ENCODE peak calls at places on chromosomes 3 and 15, in nine cellular contexts. Z, U, P, V, D, R, G, H and X are unnamed samples.

GRCh38 chr15:50183112-50183794 is 1.3 kb downstream of the SLC27A2 start:
- DNase-seq in Z (no peak), U (no peak), P (peak), V (no peak), D (no peak), R (no peak), G (no peak), H (no peak), X (no peak)

GRCh38 chr3:2923390-2923789 is 186.8 kb downstream of the IL5RA start:
- DNase-seq in Z (no peak), U (no peak), P (no peak), V (no peak), D (no peak), R (peak), G (no peak), H (no peak), X (peak)

GRCh38 chr3:18988619-18989229 is 159.6 kb upstream of the KCNH8 start:
- DNase-seq in Z (peak), U (peak), P (no peak), V (no peak), D (no peak), R (peak), G (no peak), H (peak), X (peak)

GRCh38 chr15:81930582-81931369 is 115.0 kb downstream of the MEX3B start:
- DNase-seq in Z (no peak), U (no peak), P (no peak), V (no peak), D (no peak), R (no peak), G (no peak), H (no peak), X (no peak)

GRCh38 chr15:89768071-89768500 is 8.0 kb upstream of the MESP2 start:
- DNase-seq in Z (no peak), U (no peak), P (no peak), V (peak), D (no peak), R (no peak), G (no peak), H (peak), X (no peak)

GRCh38 chr3:40044487-40044886 is 235.1 kb downstream of the MYRIP start:
- DNase-seq in Z (peak), U (no peak), P (no peak), V (no peak), D (no peak), R (peak), G (no peak), H (peak), X (peak)

GRCh38 chr15:34362047-34362773 is 4.8 kb downstream of the LPCAT4 start:
- DNase-seq in Z (no peak), U (no peak), P (no peak), V (no peak), D (no peak), R (no peak), G (no peak), H (no peak), X (no peak)

GRCh38 chr15:64915518-64916227 is 4.0 kb downstream of the ANKDD1A start:
- DNase-seq in Z (no peak), U (no peak), P (no peak), V (no peak), D (no peak), R (no peak), G (no peak), H (no peak), X (no peak)

GRCh38 chr3:139846729-139847128 is 88.3 kb upstream of the CLSTN2 start:
- DNase-seq in Z (no peak), U (no peak), P (no peak), V (no peak), D (no peak), R (no peak), G (no peak), H (no peak), X (no peak)

GRCh38 chr15:25394893-25395292 is 43.9 kb downstream of the UBE3A start:
- DNase-seq in Z (no peak), U (no peak), P (no peak), V (no peak), D (no peak), R (no peak), G (no peak), H (no peak), X (no peak)

GRCh38 chr3:179333084-179333483 is 10.3 kb downstream of the ZNF639 start:
- DNase-seq in Z (no peak), U (no peak), P (no peak), V (no peak), D (no peak), R (no peak), G (no peak), H (no peak), X (no peak)

GRCh38 chr15:25051399-25052154 is 96.8 kb downstream of the SNRPN start:
- DNase-seq in Z (no peak), U (no peak), P (no peak), V (peak), D (no peak), R (no peak), G (no peak), H (no peak), X (no peak)

GRCh38 chr15:82298520-82298919 is 35.9 kb downstream of the SAXO2 start:
- DNase-seq in Z (peak), U (no peak), P (no peak), V (no peak), D (no peak), R (no peak), G (no peak), H (no peak), X (no peak)

GRCh38 chr15:73284073-73284472 is 84.7 kb downstream of the HCN4 start:
- DNase-seq in Z (peak), U (no peak), P (no peak), V (no peak), D (no peak), R (no peak), G (no peak), H (peak), X (peak)

GRCh38 chr3:11718582-11719405 is 75.1 kb upstream of the VGLL4 start:
- DNase-seq in Z (peak), U (peak), P (peak), V (peak), D (peak), R (no peak), G (peak), H (peak), X (peak)

DNA sequence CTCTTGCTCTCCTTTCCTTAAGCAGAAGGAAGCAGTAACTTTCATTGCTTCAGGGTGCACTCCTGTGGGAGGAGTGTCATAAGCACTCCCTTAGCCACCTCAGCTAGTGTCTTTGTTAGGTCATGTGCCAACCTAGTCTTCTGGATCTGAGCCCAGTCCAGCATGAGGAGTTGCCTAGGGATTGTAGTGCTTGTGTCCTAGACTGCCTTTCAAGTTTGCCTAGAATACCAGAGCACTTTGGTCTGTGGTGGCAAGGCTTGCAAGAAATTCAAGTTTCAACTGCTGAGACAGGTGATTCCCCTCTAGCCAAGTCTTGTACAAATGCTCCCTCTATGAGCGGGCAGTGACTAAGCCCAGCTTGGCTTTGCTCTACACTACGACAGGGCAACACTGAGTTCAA is 633.6 kb downstream of the ZNF385D start:
- DNase-seq in Z (peak), U (no peak), P (no peak), V (no peak), D (no peak), R (no peak), G (no peak), H (no peak), X (peak)
- TF ChIP-seq CTCF in Z (no peak), U (no peak), P (no peak), V (no peak), D (no peak), R (no peak), G (no peak), H (no peak), X (no peak)

DNA sequence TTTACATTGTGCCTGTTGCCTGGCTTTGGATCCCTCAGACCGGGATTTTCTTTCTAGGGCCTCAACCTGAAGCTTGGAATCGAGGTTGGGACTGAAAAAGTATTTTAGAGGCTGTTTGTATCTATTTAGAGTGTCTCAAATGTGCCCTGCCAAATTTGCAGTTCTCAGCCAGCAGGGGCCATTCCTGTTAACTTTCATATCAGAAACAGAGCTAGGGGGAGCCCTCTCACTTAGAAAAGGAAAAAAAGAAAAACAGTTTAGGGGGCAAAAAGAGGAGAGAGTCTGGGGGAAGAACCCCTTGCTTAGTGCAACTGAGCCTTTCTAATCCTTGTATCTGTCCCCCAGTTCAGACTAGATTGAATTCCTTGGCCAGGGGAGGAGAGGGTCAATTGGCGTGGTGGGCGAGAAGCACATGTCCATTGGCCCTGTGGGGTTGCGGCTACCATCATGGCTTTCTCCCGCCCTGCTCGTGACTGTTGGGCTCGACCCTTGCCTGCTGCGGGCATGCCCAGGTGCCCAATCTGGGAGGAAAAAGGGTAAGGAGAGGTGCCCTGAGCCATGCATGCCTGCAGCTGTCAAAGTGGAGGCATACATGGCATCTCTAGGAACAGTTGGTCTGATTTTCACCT is 101.6 kb downstream of the CFAP44 start:
- DNase-seq in Z (no peak), U (no peak), P (no peak), V (no peak), D (no peak), R (no peak), G (no peak), H (no peak), X (no peak)
- TF ChIP-seq CTCF in Z (no peak), U (no peak), P (no peak), V (no peak), D (no peak), R (peak), G (no peak), H (peak), X (no peak)

GRCh38 chr15:40785158-40785557 is 15.4 kb downstream of the C15orf62 start:
- DNase-seq in Z (no peak), U (no peak), P (no peak), V (no peak), D (no peak), R (no peak), G (no peak), H (no peak), X (peak)
- TF ChIP-seq CTCF in Z (no peak), U (no peak), P (no peak), V (no peak), D (no peak), R (no peak), G (no peak), H (peak), X (no peak)

GRCh38 chr3:194964809-194965208 is 279.1 kb downstream of the FAM43A start:
- DNase-seq in Z (no peak), U (no peak), P (no peak), V (no peak), D (no peak), R (no peak), G (no peak), H (no peak), X (peak)
- TF ChIP-seq CTCF in Z (no peak), U (no peak), P (no peak), V (no peak), D (no peak), R (peak), G (no peak), H (no peak), X (peak)